ENCODE peak calls at places on chromosomes 2 and 18, in five cellular contexts. L, N, P, A and D are unnamed samples. For H3K4me1, the result is how much of the 10 kb centered on the place peaks cover.

GRCh38 chr2:96336104-96336775 is 674 bp downstream of the NCAPH start:
- DNase-seq in L (peak), N (no peak), P (no peak), A (no peak), D (no peak)

GRCh38 chr18:31233550-31234306 is 71.1 kb upstream of the DSC1 start:
- DNase-seq in L (no peak), N (no peak), P (no peak), A (no peak), D (no peak)

GRCh38 chr2:84836215-84836614 is 44.7 kb downstream of the TRABD2A start:
- DNase-seq in L (no peak), N (no peak), P (no peak), A (no peak), D (no peak)

GRCh38 chr2:156890498-156891148 is 366.9 kb upstream of the GALNT5 start:
- DNase-seq in L (no peak), N (no peak), P (no peak), A (no peak), D (no peak)

GRCh38 chr2:173914055-173914922 is 50.9 kb downstream of the SP3 start:
- DNase-seq in L (no peak), N (no peak), P (no peak), A (no peak), D (no peak)

GRCh38 chr18:62324917-62325805 is at the start of gene TNFRSF11A:
- DNase-seq in L (peak), N (no peak), P (peak), A (no peak), D (no peak)

GRCh38 chr2:178403671-178404379 is 47.1 kb downstream of the PRKRA start:
- DNase-seq in L (no peak), N (no peak), P (no peak), A (no peak), D (no peak)

GRCh38 chr2:15761910-15762309 is 170.2 kb downstream of the DDX1 start:
- DNase-seq in L (no peak), N (no peak), P (no peak), A (no peak), D (no peak)

GRCh38 chr2:144333144-144333555 is 186.8 kb downstream of the ZEB2 start:
- DNase-seq in L (no peak), N (no peak), P (no peak), A (no peak), D (no peak)

GRCh38 chr18:26493021-26493420 is 55.3 kb downstream of the KCTD1 start:
- DNase-seq in L (no peak), N (no peak), P (no peak), A (no peak), D (no peak)

GRCh38 chr2:25249785-25250184 is 81.4 kb upstream of the POMC start:
- DNase-seq in L (no peak), N (peak), P (no peak), A (no peak), D (no peak)

GRCh38 chr2:146992466-146992865 is 852.4 kb upstream of the ACVR2A start:
- DNase-seq in L (no peak), N (no peak), P (no peak), A (no peak), D (no peak)

GRCh38 chr2:27185331-27186026 is 26.4 kb upstream of the ATRAID start:
- DNase-seq in L (no peak), N (peak), P (peak), A (no peak), D (peak)

GRCh38 chr2:72427022-72427861 is 279.6 kb upstream of the CYP26B1 start:
- DNase-seq in L (no peak), N (no peak), P (peak), A (no peak), D (no peak)

GRCh38 chr2:121356058-121356640 is 71.1 kb upstream of the TFCP2L1 start:
- DNase-seq in L (peak), N (peak), P (no peak), A (no peak), D (no peak)
- H3K27ac ChIP-seq in L (no peak), N (no peak), P (no peak), A (peak), D (no peak)

GRCh38 chr2:11785611-11785940 is 39.1 kb downstream of the LPIN1 start:
- DNase-seq in L (no peak), N (no peak), P (no peak), A (no peak), D (no peak)

GRCh38 chr2:11786592-11786991 is 40.2 kb downstream of the LPIN1 start:
- DNase-seq in L (no peak), N (no peak), P (no peak), A (no peak), D (peak)

GRCh38 chr2:11786191-11786590 is 39.8 kb downstream of the LPIN1 start:
- DNase-seq in L (no peak), N (no peak), P (no peak), A (no peak), D (no peak)

GRCh38 chr2:11784310-11784709 is 37.9 kb downstream of the LPIN1 start:
- DNase-seq in L (no peak), N (no peak), P (no peak), A (no peak), D (no peak)

GRCh38 chr2:11784747-11785610 is 38.5 kb downstream of the LPIN1 start:
- DNase-seq in L (peak), N (peak), P (no peak), A (no peak), D (peak)
- H3K4me3 ChIP-seq in L (no peak), N (no peak), P (peak), A (peak), D (no peak)

GRCh38 chr18:45900623-45901022 is 66.5 kb downstream of the EPG5 start:
- DNase-seq in L (no peak), N (no peak), P (no peak), A (no peak), D (no peak)

GRCh38 chr18:45894818-45895217 is 69.3 kb downstream of the SIGLEC15 start:
- DNase-seq in L (no peak), N (no peak), P (no peak), A (no peak), D (no peak)

GRCh38 chr18:45896452-45896851 is 70.7 kb downstream of the EPG5 start:
- DNase-seq in L (no peak), N (no peak), P (no peak), A (no peak), D (no peak)

GRCh38 chr18:45895339-45895738 is 69.9 kb downstream of the SIGLEC15 start:
- DNase-seq in L (no peak), N (no peak), P (no peak), A (no peak), D (no peak)

DNA sequence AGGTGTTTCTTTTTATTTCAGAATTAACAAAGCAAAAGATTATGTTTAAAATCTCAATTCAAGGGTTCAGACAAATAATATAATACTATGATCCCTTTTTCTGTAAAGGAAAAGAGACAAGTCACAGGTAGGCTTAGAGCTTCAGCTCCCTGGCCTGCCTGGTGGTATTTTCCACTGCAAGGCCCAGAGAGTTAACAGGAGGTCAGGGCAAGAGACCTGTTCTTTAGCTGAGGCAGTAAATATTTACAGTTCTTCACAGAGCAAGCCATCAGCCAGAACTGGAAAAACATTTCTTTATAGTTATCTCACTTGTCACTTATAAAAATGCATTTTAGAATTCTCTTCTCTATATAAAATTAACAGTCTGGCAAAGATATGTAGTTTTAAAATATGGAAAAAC is 70.1 kb downstream of the EPG5 start:
- DNase-seq in L (no peak), N (no peak), P (no peak), A (no peak), D (no peak)
- H3K4me1 ChIP-seq in L (under half), N (under half), P (under half), A (under half), D (under half)

DNA sequence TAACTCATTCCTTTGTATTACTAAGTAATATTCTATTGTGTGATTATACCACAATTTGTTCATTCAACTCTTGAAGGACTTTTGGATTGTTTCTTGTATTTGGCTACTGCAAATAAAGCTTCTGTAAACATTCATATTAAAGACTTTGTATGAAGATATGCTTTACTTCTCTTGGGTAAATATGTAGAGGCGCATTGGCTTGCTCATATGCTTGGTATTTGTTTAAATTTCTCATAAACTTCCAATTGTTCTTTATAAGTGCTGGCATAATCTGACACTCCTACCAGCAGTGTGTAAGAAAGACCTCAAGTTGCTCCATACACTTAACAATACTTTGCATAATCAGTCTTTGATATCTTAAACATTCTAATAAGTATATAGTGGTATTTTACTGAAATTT is 792.8 kb upstream of the LRRTM1 start:
- DNase-seq in L (no peak), N (no peak), P (no peak), A (no peak), D (no peak)
- H3K27ac ChIP-seq in L (no peak), N (no peak), P (no peak), A (no peak), D (no peak)

GRCh38 chr18:38747153-38747552 is 1181.6 kb upstream of the CELF4 start:
- DNase-seq in L (no peak), N (no peak), P (no peak), A (no peak), D (no peak)

GRCh38 chr18:38751897-38752296 is 1186.3 kb upstream of the CELF4 start:
- DNase-seq in L (no peak), N (no peak), P (no peak), A (no peak), D (no peak)

GRCh38 chr18:38750786-38751185 is 1185.2 kb upstream of the CELF4 start:
- DNase-seq in L (no peak), N (no peak), P (no peak), A (no peak), D (no peak)

GRCh38 chr18:38752430-38752829 is 1186.8 kb upstream of the CELF4 start:
- DNase-seq in L (no peak), N (no peak), P (no peak), A (no peak), D (no peak)

DNA sequence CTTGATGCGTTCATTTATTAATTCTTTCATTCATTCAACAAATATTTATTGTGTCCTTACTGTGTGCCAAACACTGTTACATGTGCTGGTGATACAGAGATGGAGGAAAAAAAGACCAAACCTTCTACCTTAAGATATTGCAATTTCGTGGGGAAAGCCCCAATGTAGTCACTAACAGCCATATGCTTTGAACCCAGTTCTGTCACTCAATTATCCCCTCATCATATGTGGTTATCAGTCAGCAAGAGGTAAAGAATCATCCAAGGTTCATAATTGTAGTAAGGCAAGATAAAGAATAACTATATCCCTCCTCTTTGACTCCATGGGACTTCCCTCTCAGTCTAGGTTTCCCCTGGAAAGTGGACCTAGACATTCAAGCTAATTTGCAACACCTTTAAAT is 1185.6 kb upstream of the CELF4 start:
- DNase-seq in L (no peak), N (no peak), P (no peak), A (no peak), D (no peak)
- H3K4me3 ChIP-seq in L (no peak), N (no peak), P (no peak), A (no peak), D (no peak)

DNA sequence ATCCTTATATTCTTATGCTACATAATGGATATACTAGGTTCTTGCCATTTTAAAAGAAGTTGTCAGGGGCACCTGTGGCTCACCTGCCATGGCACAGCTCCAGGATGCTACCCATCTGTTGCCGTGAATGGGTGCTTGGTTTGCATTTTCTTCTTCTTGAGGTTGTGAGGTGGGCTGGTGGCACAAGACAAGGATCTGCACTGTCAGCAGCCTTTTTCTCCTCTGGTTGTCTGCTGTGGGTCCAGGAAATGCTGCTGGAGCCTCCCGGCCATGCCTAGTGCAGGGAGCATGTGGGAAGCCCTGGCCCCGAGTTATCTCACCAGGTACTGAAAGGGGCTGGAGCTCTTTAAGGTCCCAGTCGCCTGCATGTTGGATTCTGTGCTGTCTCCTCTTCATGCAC is 2.6 kb downstream of the IL1R1 start:
- DNase-seq in L (no peak), N (no peak), P (no peak), A (no peak), D (no peak)
- H3K4me1 ChIP-seq in L (under half), N (under half), P (under half), A (under half), D (half or more)

GRCh38 chr2:197924483-197924882 is 120.1 kb downstream of the PLCL1 start:
- DNase-seq in L (no peak), N (no peak), P (no peak), A (no peak), D (no peak)
- H3K27ac ChIP-seq in L (peak), N (no peak), P (no peak), A (no peak), D (no peak)

DNA sequence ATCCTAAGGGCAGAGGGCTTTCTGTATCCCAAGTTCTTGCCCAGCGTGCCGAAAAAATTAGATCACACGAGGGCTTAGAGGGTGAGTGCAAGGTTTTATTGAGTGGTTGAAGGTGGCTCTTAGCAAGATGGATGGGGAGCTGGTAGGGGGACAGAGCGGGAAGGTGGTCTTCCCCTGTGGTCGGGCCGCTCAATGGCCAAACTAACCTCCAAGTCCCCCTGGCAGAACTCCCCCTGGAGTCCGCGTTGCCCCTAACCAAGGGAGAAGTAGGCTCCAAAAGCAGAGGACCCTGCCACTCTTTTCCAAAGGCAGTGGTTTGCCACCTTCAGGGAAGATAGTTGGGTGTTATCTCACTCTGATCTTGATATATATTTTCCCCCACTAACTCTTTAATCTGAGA is 63.4 kb downstream of the LYPD1 start:
- DNase-seq in L (no peak), N (no peak), P (no peak), A (no peak), D (no peak)
- H3K4me3 ChIP-seq in L (no peak), N (no peak), P (no peak), A (no peak), D (no peak)